ENCODE peak calls at places on chromosomes 3 and 15, in ten cellular contexts. A, P, E, R, L, O, B, K, W and D are unnamed samples.

GRCh38 chr3:168796339-168796738 is 700.6 kb upstream of the GOLIM4 start:
- DNase-seq in A (no peak), P (no peak), E (no peak), R (no peak), L (no peak), O (no peak), B (no peak), K (no peak), W (no peak), D (no peak)

GRCh38 chr3:56086355-56086754 is 381.9 kb downstream of the ERC2 start:
- DNase-seq in A (peak; percentile 46), P (no peak), E (no peak), R (no peak), L (no peak), O (peak; percentile 48), B (no peak), K (no peak), W (no peak), D (no peak)

GRCh38 chr3:138338244-138338643 is 8.6 kb upstream of the NME9 start:
- DNase-seq in A (no peak), P (no peak), E (no peak), R (no peak), L (no peak), O (no peak), B (no peak), K (no peak), W (no peak), D (no peak)

GRCh38 chr3:19272296-19272695 is 124.0 kb downstream of the KCNH8 start:
- DNase-seq in A (no peak), P (no peak), E (no peak), R (no peak), L (no peak), O (no peak), B (no peak), K (no peak), W (no peak), D (no peak)

GRCh38 chr3:169542347-169542751 is 121.2 kb downstream of the MECOM start:
- DNase-seq in A (peak; percentile 30), P (no peak), E (no peak), R (no peak), L (no peak), O (no peak), B (no peak), K (no peak), W (no peak), D (no peak)

GRCh38 chr15:29695486-29696167 is 126.6 kb downstream of the TJP1 start:
- DNase-seq in A (no peak), P (no peak), E (peak; percentile 63), R (no peak), L (peak; percentile 48), O (no peak), B (no peak), K (no peak), W (no peak), D (no peak)

GRCh38 chr15:38004218-38004848 is 69.9 kb downstream of the TMCO5A start:
- DNase-seq in A (peak; percentile 13), P (no peak), E (no peak), R (no peak), L (no peak), O (no peak), B (no peak), K (no peak), W (no peak), D (no peak)

GRCh38 chr3:63556401-63556800 is 96.1 kb upstream of the SNTN start:
- DNase-seq in A (no peak), P (no peak), E (no peak), R (no peak), L (peak; percentile 12), O (no peak), B (no peak), K (no peak), W (no peak), D (no peak)

GRCh38 chr3:177056927-177057326 is 140.4 kb downstream of the TBL1XR1 start:
- DNase-seq in A (no peak), P (no peak), E (no peak), R (no peak), L (no peak), O (no peak), B (no peak), K (no peak), W (no peak), D (no peak)

GRCh38 chr15:63573533-63573932 is 23.7 kb upstream of the FBXL22 start:
- DNase-seq in A (peak; percentile 45), P (no peak), E (no peak), R (peak; percentile 57), L (no peak), O (no peak), B (no peak), K (no peak), W (no peak), D (no peak)

GRCh38 chr3:152073267-152073666 is 195.5 kb upstream of the MBNL1 start:
- DNase-seq in A (peak; percentile 43), P (no peak), E (no peak), R (peak; percentile 28), L (no peak), O (peak; percentile 20), B (no peak), K (no peak), W (no peak), D (no peak)

GRCh38 chr15:32803631-32804030 is 85.8 kb downstream of the GREM1 start:
- DNase-seq in A (no peak), P (no peak), E (peak; percentile 14), R (peak; percentile 56), L (no peak), O (peak; percentile 38), B (no peak), K (no peak), W (peak; percentile 21), D (no peak)

GRCh38 chr15:59330649-59331048 is 42.0 kb downstream of the MYO1E start:
- DNase-seq in A (no peak), P (no peak), E (no peak), R (no peak), L (no peak), O (no peak), B (no peak), K (no peak), W (no peak), D (no peak)

GRCh38 chr3:17157713-17158112 is 273.0 kb downstream of the PLCL2 start:
- DNase-seq in A (no peak), P (no peak), E (peak; percentile 27), R (peak; percentile 57), L (no peak), O (no peak), B (no peak), K (no peak), W (no peak), D (no peak)

GRCh38 chr15:85327820-85328219 is 52.6 kb upstream of the AKAP13 start:
- DNase-seq in A (no peak), P (no peak), E (no peak), R (no peak), L (no peak), O (no peak), B (no peak), K (no peak), W (no peak), D (no peak)
- H3K4me1 ChIP-seq in A (peaks cover 14% of the 10 kb centered on the region), P (no peaks in the 10 kb centered on the region), E (peaks cover 26% of the 10 kb centered on the region), R (peaks cover 10% of the 10 kb centered on the region), L (peaks cover 11% of the 10 kb centered on the region), O (peaks cover 31% of the 10 kb centered on the region), B (no peaks in the 10 kb centered on the region), K (peaks cover 9% of the 10 kb centered on the region), W (peaks cover 18% of the 10 kb centered on the region), D (peaks cover 19% of the 10 kb centered on the region)

GRCh38 chr3:73383470-73384049 is 241.2 kb downstream of the PDZRN3 start:
- DNase-seq in A (no peak), P (no peak), E (no peak), R (no peak), L (no peak), O (no peak), B (no peak), K (no peak), W (no peak), D (no peak)
- H3K4me2 ChIP-seq in A (no peak overlapping the region), P (no peak overlapping the region), E (no peak overlapping the region), R (no peak overlapping the region), L (no peak overlapping the region), O (no peak overlapping the region), B (no peak overlapping the region), K (no peak overlapping the region), W (no peak overlapping the region), D (no peak overlapping the region)

GRCh38 chr15:68289621-68290352 is 12.2 kb downstream of the FEM1B start:
- DNase-seq in A (no peak), P (no peak), E (no peak), R (no peak), L (no peak), O (no peak), B (no peak), K (no peak), W (no peak), D (no peak)

GRCh38 chr15:68290715-68291114 is 13.2 kb downstream of the FEM1B start:
- DNase-seq in A (no peak), P (no peak), E (no peak), R (no peak), L (no peak), O (no peak), B (no peak), K (no peak), W (no peak), D (no peak)

GRCh38 chr15:68292967-68293366 is 15.4 kb downstream of the FEM1B start:
- DNase-seq in A (no peak), P (no peak), E (no peak), R (no peak), L (no peak), O (no peak), B (no peak), K (no peak), W (no peak), D (no peak)

GRCh38 chr15:68295430-68295829 is 17.9 kb downstream of the FEM1B start:
- DNase-seq in A (no peak), P (no peak), E (no peak), R (no peak), L (no peak), O (no peak), B (no peak), K (no peak), W (no peak), D (no peak)

GRCh38 chr15:68292157-68292781 is 14.7 kb downstream of the FEM1B start:
- DNase-seq in A (no peak), P (no peak), E (no peak), R (no peak), L (no peak), O (no peak), B (no peak), K (no peak), W (no peak), D (no peak)
- H3K4me1 ChIP-seq in A (no peaks in the 10 kb centered on the region), P (peaks cover 13% of the 10 kb centered on the region), E (peaks cover 11% of the 10 kb centered on the region), R (peaks cover 8% of the 10 kb centered on the region), L (peaks cover 48% of the 10 kb centered on the region), O (no peaks in the 10 kb centered on the region), B (no peaks in the 10 kb centered on the region), K (no peaks in the 10 kb centered on the region), W (peaks cover 23% of the 10 kb centered on the region), D (no peaks in the 10 kb centered on the region)

DNA sequence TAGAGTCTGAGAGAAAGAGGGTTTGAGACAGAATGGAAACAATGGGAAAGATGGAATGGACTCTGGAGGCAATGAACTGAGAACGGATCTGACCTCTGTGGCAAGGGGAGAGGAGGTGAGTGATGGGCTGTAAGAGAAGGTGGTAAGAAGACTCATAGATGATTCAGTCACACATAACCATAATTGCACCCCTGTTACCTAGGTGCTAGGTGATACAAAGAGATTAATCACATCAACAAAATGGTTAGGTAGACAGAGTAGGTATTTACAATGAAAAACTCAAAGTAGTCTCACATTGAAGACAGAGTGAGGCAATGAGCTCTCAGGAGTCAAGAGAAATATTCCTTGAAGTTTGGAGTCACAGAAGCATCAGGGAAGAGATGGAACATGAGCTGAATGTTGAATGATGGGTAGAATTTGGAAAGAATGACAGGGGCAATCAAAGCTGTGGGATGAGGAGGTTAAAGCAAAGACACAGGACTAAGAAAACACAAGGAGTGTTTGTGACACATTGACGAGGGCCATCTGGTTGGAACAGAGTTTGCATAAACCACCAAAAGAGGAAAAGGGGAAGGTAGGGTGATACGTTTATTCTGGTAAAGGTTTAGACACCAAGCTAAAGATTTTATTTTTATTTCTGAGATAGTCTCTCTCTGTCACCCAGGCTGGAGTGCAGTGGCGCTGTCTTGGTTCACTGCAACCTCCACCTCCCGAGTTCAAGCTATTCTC is 32.7 kb downstream of the MME start:
- DNase-seq in A (no peak), P (no peak), E (no peak), R (no peak), L (no peak), O (no peak), B (no peak), K (no peak), W (peak; percentile 77), D (no peak)
- H3K4me2 ChIP-seq in A (no peak overlapping the region), P (no peak overlapping the region), E (no peak overlapping the region), R (no peak overlapping the region), L (no peak overlapping the region), O (no peak overlapping the region), B (no peak overlapping the region), K (no peak overlapping the region), W (no peak overlapping the region), D (no peak overlapping the region)